ENCODE peak calls at places on chromosome 2, in seven cellular contexts. F is GOT3; Q is fibroblast of mammary gland; B is stimulated activated naive CD8-positive, alpha-beta T cell treated with anti-CD3 and anti-CD28 coated beads, Interleukin-15, Interleukin-2, amounts not matched to agents 100 U/mL and 50 U/mL, for 24 hours; X is cardiac fibroblast; C is hepatocyte; L is T follicular helper cell. S is an unnamed sample.

GRCh38 chr2:230930149-230930780 is 5.2 kb upstream of the GPR55 start:
- DNase-seq in F (no peak), Q (no peak), B (no peak), X (no peak), C (no peak), L (no peak), S (no peak)

GRCh38 chr2:240948905-240949790 is 43.0 kb downstream of the CROCC2 start:
- DNase-seq in F (no peak), Q (no peak), B (no peak), X (no peak), C (no peak), L (no peak), S (no peak)

GRCh38 chr2:187138240-187138639 is 289.3 kb upstream of the ZSWIM2 start:
- DNase-seq in F (no peak), Q (peak; percentile 47), B (no peak), X (peak; percentile 70), C (peak; percentile 59), L (no peak), S (peak; percentile 45)

GRCh38 chr2:8692783-8693768 is 11.2 kb downstream of the ID2 start:
- DNase-seq in F (no peak), Q (no peak), B (peak; percentile 73), X (no peak), C (peak; percentile 51), L (no peak), S (peak; percentile 62)

GRCh38 chr2:74041182-74041581 is 56.5 kb downstream of the TET3 start:
- DNase-seq in F (no peak), Q (no peak), B (no peak), X (no peak), C (no peak), L (no peak), S (no peak)

GRCh38 chr2:9108210-9108967 is 98.2 kb upstream of the ASAP2 start:
- DNase-seq in F (no peak), Q (no peak), B (no peak), X (no peak), C (no peak), L (no peak), S (no peak)

GRCh38 chr2:241903121-241904010 is 33.8 kb downstream of the RTP5 start:
- DNase-seq in F (no peak), Q (no peak), B (no peak), X (no peak), C (no peak), L (no peak), S (no peak)

GRCh38 chr2:163601377-163601776 is 134.4 kb downstream of the FIGN start:
- DNase-seq in F (no peak), Q (peak; percentile 4), B (no peak), X (no peak), C (no peak), L (no peak), S (no peak)

GRCh38 chr2:183126635-183127034 is 2.4 kb downstream of the NUP35 start:
- DNase-seq in F (no peak), Q (peak; percentile 12), B (no peak), X (peak; percentile 8), C (no peak), L (no peak), S (no peak)